ENCODE peak calls at places on chromosome 22, in four cellular contexts. W is AG09309; G is CD4-positive, CD25-positive, alpha-beta regulatory T cell; T is activated CD4-positive, alpha-beta T cell treated with anti-CD3 and anti-CD28 coated beads for 24 hours. Z is an unnamed sample.
A peak's percentile ranks its signal among the peaks of the same experiment; 100 is the strongest.

GRCh38 chr22:46052331-46052771 is 75.4 kb upstream of the WNT7B start:
- DNase-seq in W (no peak), G (no peak), T (no peak), Z (no peak)

GRCh38 chr22:20783844-20784723 is 10.2 kb downstream of the SERPIND1 start:
- DNase-seq in W (no peak), G (peak; percentile 9), T (peak; percentile 28), Z (no peak)

GRCh38 chr22:48359613-48359965 is 1468.1 kb downstream of the BRD1 start:
- DNase-seq in W (no peak), G (no peak), T (no peak), Z (no peak)

GRCh38 chr22:26079009-26079408 is 90.3 kb upstream of the SEZ6L start:
- DNase-seq in W (no peak), G (no peak), T (no peak), Z (no peak)

GRCh38 chr22:25067851-25068421 is 115.4 kb downstream of the KIAA1671 start:
- DNase-seq in W (no peak), G (peak; percentile 69), T (no peak), Z (peak; percentile 83)

GRCh38 chr22:31556627-31557203 is 60.4 kb downstream of the SFI1 start:
- DNase-seq in W (no peak), G (no peak), T (no peak), Z (no peak)

GRCh38 chr22:29758959-29759358 is 7.8 kb downstream of the ZMAT5 start:
- DNase-seq in W (no peak), G (no peak), T (no peak), Z (no peak)

GRCh38 chr22:29224859-29225410 is 19.2 kb downstream of the EMID1 start:
- DNase-seq in W (no peak), G (no peak), T (no peak), Z (no peak)

GRCh38 chr22:43126506-43127165 is 16.1 kb downstream of the BIK start:
- DNase-seq in W (peak; percentile 11), G (no peak), T (no peak), Z (no peak)

GRCh38 chr22:48906177-48906835 is 921.4 kb downstream of the BRD1 start:
- DNase-seq in W (no peak), G (no peak), T (no peak), Z (no peak)

GRCh38 chr22:39185601-39186012 is 33.1 kb upstream of the CBX7 start:
- DNase-seq in W (no peak), G (no peak), T (no peak), Z (no peak)

Z was measured in T-helper 22 cell.